ENCODE peak calls at places on chromosomes 6 and 20, in seven cellular contexts. One of them, this sample, is unnamed.

GRCh38 chr20:32506721-32507120 is 78.4 kb downstream of the NOL4L start:
- DNase-seq in stimulated activated naive CD4-positive, alpha-beta T cell treated with Interleukin-2 at 50 U/mL for 16 hours: no peak
- DNase-seq in NCI-H1105: no peak
- DNase-seq in HEK293T: no peak
- DNase-seq in AG20443: no peak
- DNase-seq in stimulated activated CD4-positive, alpha-beta T cell treated with anti-CD3 and anti-CD28 coated beads, Interleukin-1b, Interleukin-23, amount 100 ng/mL, for 48 hours: no peak
- DNase-seq in HepG2: no peak
- DNase-seq in this sample: no peak

GRCh38 chr6:37072526-37072925 is 67.1 kb downstream of the FGD2 start:
- DNase-seq in stimulated activated naive CD4-positive, alpha-beta T cell treated with Interleukin-2 at 50 U/mL for 16 hours: no peak
- DNase-seq in NCI-H1105: no peak
- DNase-seq in HEK293T: no peak
- DNase-seq in AG20443: no peak
- DNase-seq in stimulated activated CD4-positive, alpha-beta T cell treated with anti-CD3 and anti-CD28 coated beads, Interleukin-1b, Interleukin-23, amount 100 ng/mL, for 48 hours: no peak
- DNase-seq in HepG2: no peak
- DNase-seq in this sample: no peak

GRCh38 chr6:145544031-145544430 is 191.3 kb downstream of the EPM2A start:
- DNase-seq in stimulated activated naive CD4-positive, alpha-beta T cell treated with Interleukin-2 at 50 U/mL for 16 hours: no peak
- DNase-seq in NCI-H1105: no peak
- DNase-seq in HEK293T: no peak
- DNase-seq in AG20443: peak; percentile 16
- DNase-seq in stimulated activated CD4-positive, alpha-beta T cell treated with anti-CD3 and anti-CD28 coated beads, Interleukin-1b, Interleukin-23, amount 100 ng/mL, for 48 hours: no peak
- DNase-seq in HepG2: no peak
- DNase-seq in this sample: no peak

GRCh38 chr6:170092826-170093225 is 198.1 kb downstream of the DLL1 start:
- DNase-seq in stimulated activated naive CD4-positive, alpha-beta T cell treated with Interleukin-2 at 50 U/mL for 16 hours: no peak
- DNase-seq in NCI-H1105: no peak
- DNase-seq in HEK293T: no peak
- DNase-seq in AG20443: no peak
- DNase-seq in stimulated activated CD4-positive, alpha-beta T cell treated with anti-CD3 and anti-CD28 coated beads, Interleukin-1b, Interleukin-23, amount 100 ng/mL, for 48 hours: no peak
- DNase-seq in HepG2: no peak
- DNase-seq in this sample: no peak

GRCh38 chr6:66662196-66662595 is 955.2 kb upstream of the EYS start:
- DNase-seq in stimulated activated naive CD4-positive, alpha-beta T cell treated with Interleukin-2 at 50 U/mL for 16 hours: no peak
- DNase-seq in NCI-H1105: peak; percentile 7
- DNase-seq in HEK293T: no peak
- DNase-seq in AG20443: no peak
- DNase-seq in stimulated activated CD4-positive, alpha-beta T cell treated with anti-CD3 and anti-CD28 coated beads, Interleukin-1b, Interleukin-23, amount 100 ng/mL, for 48 hours: no peak
- DNase-seq in HepG2: peak; percentile 10
- DNase-seq in this sample: peak; percentile 25

GRCh38 chr6:44858998-44859397 is 469.1 kb upstream of the RUNX2 start:
- DNase-seq in stimulated activated naive CD4-positive, alpha-beta T cell treated with Interleukin-2 at 50 U/mL for 16 hours: no peak
- DNase-seq in NCI-H1105: no peak
- DNase-seq in HEK293T: no peak
- DNase-seq in AG20443: no peak
- DNase-seq in stimulated activated CD4-positive, alpha-beta T cell treated with anti-CD3 and anti-CD28 coated beads, Interleukin-1b, Interleukin-23, amount 100 ng/mL, for 48 hours: no peak
- DNase-seq in HepG2: no peak
- DNase-seq in this sample: no peak

GRCh38 chr6:155274106-155274505 is 10.3 kb downstream of the CLDN20 start:
- DNase-seq in stimulated activated naive CD4-positive, alpha-beta T cell treated with Interleukin-2 at 50 U/mL for 16 hours: no peak
- DNase-seq in NCI-H1105: no peak
- DNase-seq in HEK293T: no peak
- DNase-seq in AG20443: no peak
- DNase-seq in stimulated activated CD4-positive, alpha-beta T cell treated with anti-CD3 and anti-CD28 coated beads, Interleukin-1b, Interleukin-23, amount 100 ng/mL, for 48 hours: no peak
- DNase-seq in HepG2: no peak
- DNase-seq in this sample: no peak

GRCh38 chr6:33770833-33771341 is 18.0 kb downstream of the LEMD2 start:
- DNase-seq in stimulated activated naive CD4-positive, alpha-beta T cell treated with Interleukin-2 at 50 U/mL for 16 hours: no peak
- DNase-seq in NCI-H1105: no peak
- DNase-seq in HEK293T: no peak
- DNase-seq in AG20443: no peak
- DNase-seq in stimulated activated CD4-positive, alpha-beta T cell treated with anti-CD3 and anti-CD28 coated beads, Interleukin-1b, Interleukin-23, amount 100 ng/mL, for 48 hours: no peak
- DNase-seq in HepG2: no peak
- DNase-seq in this sample: no peak

GRCh38 chr20:62309198-62309944 is 6.6 kb downstream of the ADRM1 start:
- DNase-seq in stimulated activated naive CD4-positive, alpha-beta T cell treated with Interleukin-2 at 50 U/mL for 16 hours: no peak
- DNase-seq in NCI-H1105: no peak
- DNase-seq in HEK293T: no peak
- DNase-seq in AG20443: no peak
- DNase-seq in stimulated activated CD4-positive, alpha-beta T cell treated with anti-CD3 and anti-CD28 coated beads, Interleukin-1b, Interleukin-23, amount 100 ng/mL, for 48 hours: no peak
- DNase-seq in HepG2: no peak
- DNase-seq in this sample: no peak

GRCh38 chr6:43669922-43670622 is 17.5 kb downstream of the MRPS18A start:
- DNase-seq in stimulated activated naive CD4-positive, alpha-beta T cell treated with Interleukin-2 at 50 U/mL for 16 hours: peak; percentile 14
- DNase-seq in NCI-H1105: no peak
- DNase-seq in HEK293T: no peak
- DNase-seq in AG20443: no peak
- DNase-seq in stimulated activated CD4-positive, alpha-beta T cell treated with anti-CD3 and anti-CD28 coated beads, Interleukin-1b, Interleukin-23, amount 100 ng/mL, for 48 hours: peak; percentile 51
- DNase-seq in HepG2: no peak
- DNase-seq in this sample: peak; percentile 51

GRCh38 chr20:60037120-60037499 is 78.9 kb downstream of the CDH26 start:
- DNase-seq in stimulated activated naive CD4-positive, alpha-beta T cell treated with Interleukin-2 at 50 U/mL for 16 hours: no peak
- DNase-seq in NCI-H1105: no peak
- DNase-seq in HEK293T: no peak
- DNase-seq in AG20443: peak; percentile 73
- DNase-seq in stimulated activated CD4-positive, alpha-beta T cell treated with anti-CD3 and anti-CD28 coated beads, Interleukin-1b, Interleukin-23, amount 100 ng/mL, for 48 hours: no peak
- DNase-seq in HepG2: no peak
- DNase-seq in this sample: peak; percentile 33

GRCh38 chr20:62457831-62458230 is 18.0 kb downstream of the GATA5 start:
- DNase-seq in stimulated activated naive CD4-positive, alpha-beta T cell treated with Interleukin-2 at 50 U/mL for 16 hours: no peak
- DNase-seq in NCI-H1105: no peak
- DNase-seq in HEK293T: no peak
- DNase-seq in AG20443: no peak
- DNase-seq in stimulated activated CD4-positive, alpha-beta T cell treated with anti-CD3 and anti-CD28 coated beads, Interleukin-1b, Interleukin-23, amount 100 ng/mL, for 48 hours: no peak
- DNase-seq in HepG2: no peak
- DNase-seq in this sample: no peak

GRCh38 chr6:62528894-62529526 is 243.0 kb upstream of the KHDRBS2 start:
- DNase-seq in stimulated activated naive CD4-positive, alpha-beta T cell treated with Interleukin-2 at 50 U/mL for 16 hours: no peak
- DNase-seq in NCI-H1105: no peak
- DNase-seq in HEK293T: no peak
- DNase-seq in AG20443: no peak
- DNase-seq in stimulated activated CD4-positive, alpha-beta T cell treated with anti-CD3 and anti-CD28 coated beads, Interleukin-1b, Interleukin-23, amount 100 ng/mL, for 48 hours: no peak
- DNase-seq in HepG2: no peak
- DNase-seq in this sample: no peak

GRCh38 chr6:75012018-75012417 is 193.8 kb downstream of the COL12A1 start:
- DNase-seq in stimulated activated naive CD4-positive, alpha-beta T cell treated with Interleukin-2 at 50 U/mL for 16 hours: no peak
- DNase-seq in NCI-H1105: no peak
- DNase-seq in HEK293T: no peak
- DNase-seq in AG20443: peak; percentile 24
- DNase-seq in stimulated activated CD4-positive, alpha-beta T cell treated with anti-CD3 and anti-CD28 coated beads, Interleukin-1b, Interleukin-23, amount 100 ng/mL, for 48 hours: no peak
- DNase-seq in HepG2: no peak
- DNase-seq in this sample: no peak

GRCh38 chr20:32089637-32090330 is 19.7 kb upstream of the TM9SF4 start:
- DNase-seq in stimulated activated naive CD4-positive, alpha-beta T cell treated with Interleukin-2 at 50 U/mL for 16 hours: no peak
- DNase-seq in NCI-H1105: no peak
- DNase-seq in HEK293T: no peak
- DNase-seq in AG20443: no peak
- DNase-seq in stimulated activated CD4-positive, alpha-beta T cell treated with anti-CD3 and anti-CD28 coated beads, Interleukin-1b, Interleukin-23, amount 100 ng/mL, for 48 hours: no peak
- DNase-seq in HepG2: no peak
- DNase-seq in this sample: peak; percentile 57

GRCh38 chr6:113920663-113921267 is 50.2 kb downstream of the HDAC2 start:
- DNase-seq in stimulated activated naive CD4-positive, alpha-beta T cell treated with Interleukin-2 at 50 U/mL for 16 hours: no peak
- DNase-seq in NCI-H1105: no peak
- DNase-seq in HEK293T: no peak
- DNase-seq in AG20443: no peak
- DNase-seq in stimulated activated CD4-positive, alpha-beta T cell treated with anti-CD3 and anti-CD28 coated beads, Interleukin-1b, Interleukin-23, amount 100 ng/mL, for 48 hours: no peak
- DNase-seq in HepG2: peak; percentile 6
- DNase-seq in this sample: no peak

GRCh38 chr6:113837170-113837569 is 20.0 kb upstream of the MARCKS start:
- DNase-seq in stimulated activated naive CD4-positive, alpha-beta T cell treated with Interleukin-2 at 50 U/mL for 16 hours: no peak
- DNase-seq in NCI-H1105: no peak
- DNase-seq in HEK293T: no peak
- DNase-seq in AG20443: no peak
- DNase-seq in stimulated activated CD4-positive, alpha-beta T cell treated with anti-CD3 and anti-CD28 coated beads, Interleukin-1b, Interleukin-23, amount 100 ng/mL, for 48 hours: no peak
- DNase-seq in HepG2: no peak
- DNase-seq in this sample: no peak

GRCh38 chr6:154466971-154467679 is 43.4 kb downstream of the CNKSR3 start:
- DNase-seq in stimulated activated naive CD4-positive, alpha-beta T cell treated with Interleukin-2 at 50 U/mL for 16 hours: no peak
- DNase-seq in NCI-H1105: no peak
- DNase-seq in HEK293T: no peak
- DNase-seq in AG20443: no peak
- DNase-seq in stimulated activated CD4-positive, alpha-beta T cell treated with anti-CD3 and anti-CD28 coated beads, Interleukin-1b, Interleukin-23, amount 100 ng/mL, for 48 hours: no peak
- DNase-seq in HepG2: no peak
- DNase-seq in this sample: no peak

GRCh38 chr6:162940426-162940825 is 212.7 kb downstream of the PACRG start:
- DNase-seq in stimulated activated naive CD4-positive, alpha-beta T cell treated with Interleukin-2 at 50 U/mL for 16 hours: no peak
- DNase-seq in NCI-H1105: no peak
- DNase-seq in HEK293T: no peak
- DNase-seq in AG20443: peak; percentile 55
- DNase-seq in stimulated activated CD4-positive, alpha-beta T cell treated with anti-CD3 and anti-CD28 coated beads, Interleukin-1b, Interleukin-23, amount 100 ng/mL, for 48 hours: no peak
- DNase-seq in HepG2: no peak
- DNase-seq in this sample: no peak

GRCh38 chr20:62133864-62134263 is 9.3 kb downstream of the PSMA7 start:
- DNase-seq in stimulated activated naive CD4-positive, alpha-beta T cell treated with Interleukin-2 at 50 U/mL for 16 hours: no peak
- DNase-seq in NCI-H1105: no peak
- DNase-seq in HEK293T: peak; percentile 28
- DNase-seq in AG20443: no peak
- DNase-seq in stimulated activated CD4-positive, alpha-beta T cell treated with anti-CD3 and anti-CD28 coated beads, Interleukin-1b, Interleukin-23, amount 100 ng/mL, for 48 hours: no peak
- DNase-seq in HepG2: no peak
- DNase-seq in this sample: peak; percentile 55

GRCh38 chr6:35059606-35060355 is 81.4 kb downstream of the TCP11 start:
- DNase-seq in stimulated activated naive CD4-positive, alpha-beta T cell treated with Interleukin-2 at 50 U/mL for 16 hours: no peak
- DNase-seq in NCI-H1105: no peak
- DNase-seq in HEK293T: no peak
- DNase-seq in AG20443: no peak
- DNase-seq in stimulated activated CD4-positive, alpha-beta T cell treated with anti-CD3 and anti-CD28 coated beads, Interleukin-1b, Interleukin-23, amount 100 ng/mL, for 48 hours: no peak
- DNase-seq in HepG2: no peak
- DNase-seq in this sample: no peak

GRCh38 chr20:15155848-15156401 is 818.5 kb upstream of the FLRT3 start:
- DNase-seq in stimulated activated naive CD4-positive, alpha-beta T cell treated with Interleukin-2 at 50 U/mL for 16 hours: no peak
- DNase-seq in NCI-H1105: no peak
- DNase-seq in HEK293T: no peak
- DNase-seq in AG20443: no peak
- DNase-seq in stimulated activated CD4-positive, alpha-beta T cell treated with anti-CD3 and anti-CD28 coated beads, Interleukin-1b, Interleukin-23, amount 100 ng/mL, for 48 hours: no peak
- DNase-seq in HepG2: no peak
- DNase-seq in this sample: no peak

GRCh38 chr20:3238616-3239025 is 369 bp downstream of the SLC4A11 start:
- DNase-seq in stimulated activated naive CD4-positive, alpha-beta T cell treated with Interleukin-2 at 50 U/mL for 16 hours: peak; percentile 24
- DNase-seq in NCI-H1105: no peak
- DNase-seq in HEK293T: peak; percentile 51
- DNase-seq in AG20443: peak; percentile 76
- DNase-seq in stimulated activated CD4-positive, alpha-beta T cell treated with anti-CD3 and anti-CD28 coated beads, Interleukin-1b, Interleukin-23, amount 100 ng/mL, for 48 hours: peak; percentile 46
- DNase-seq in HepG2: no peak
- DNase-seq in this sample: peak; percentile 79

GRCh38 chr6:43812850-43813584 is 43.0 kb downstream of the VEGFA start:
- DNase-seq in stimulated activated naive CD4-positive, alpha-beta T cell treated with Interleukin-2 at 50 U/mL for 16 hours: no peak
- DNase-seq in NCI-H1105: no peak
- DNase-seq in HEK293T: no peak
- DNase-seq in AG20443: no peak
- DNase-seq in stimulated activated CD4-positive, alpha-beta T cell treated with anti-CD3 and anti-CD28 coated beads, Interleukin-1b, Interleukin-23, amount 100 ng/mL, for 48 hours: no peak
- DNase-seq in HepG2: no peak
- DNase-seq in this sample: no peak

GRCh38 chr6:169172435-169172834 is 81.2 kb downstream of the THBS2 start:
- DNase-seq in stimulated activated naive CD4-positive, alpha-beta T cell treated with Interleukin-2 at 50 U/mL for 16 hours: no peak
- DNase-seq in NCI-H1105: no peak
- DNase-seq in HEK293T: no peak
- DNase-seq in AG20443: peak; percentile 88
- DNase-seq in stimulated activated CD4-positive, alpha-beta T cell treated with anti-CD3 and anti-CD28 coated beads, Interleukin-1b, Interleukin-23, amount 100 ng/mL, for 48 hours: no peak
- DNase-seq in HepG2: no peak
- DNase-seq in this sample: no peak

GRCh38 chr20:41185013-41185757 is 47.8 kb downstream of the PLCG1 start:
- DNase-seq in stimulated activated naive CD4-positive, alpha-beta T cell treated with Interleukin-2 at 50 U/mL for 16 hours: no peak
- DNase-seq in NCI-H1105: no peak
- DNase-seq in HEK293T: no peak
- DNase-seq in AG20443: no peak
- DNase-seq in stimulated activated CD4-positive, alpha-beta T cell treated with anti-CD3 and anti-CD28 coated beads, Interleukin-1b, Interleukin-23, amount 100 ng/mL, for 48 hours: no peak
- DNase-seq in HepG2: no peak
- DNase-seq in this sample: no peak

GRCh38 chr6:153949606-153950005 is 89.4 kb upstream of the OPRM1 start:
- DNase-seq in stimulated activated naive CD4-positive, alpha-beta T cell treated with Interleukin-2 at 50 U/mL for 16 hours: no peak
- DNase-seq in NCI-H1105: no peak
- DNase-seq in HEK293T: no peak
- DNase-seq in AG20443: no peak
- DNase-seq in stimulated activated CD4-positive, alpha-beta T cell treated with anti-CD3 and anti-CD28 coated beads, Interleukin-1b, Interleukin-23, amount 100 ng/mL, for 48 hours: no peak
- DNase-seq in HepG2: no peak
- DNase-seq in this sample: no peak

GRCh38 chr20:3811421-3812258 is 8.7 kb upstream of the AP5S1 start:
- DNase-seq in stimulated activated naive CD4-positive, alpha-beta T cell treated with Interleukin-2 at 50 U/mL for 16 hours: peak; percentile 94
- DNase-seq in NCI-H1105: peak; percentile 94
- DNase-seq in HEK293T: peak; percentile 49
- DNase-seq in AG20443: peak; percentile 96
- DNase-seq in stimulated activated CD4-positive, alpha-beta T cell treated with anti-CD3 and anti-CD28 coated beads, Interleukin-1b, Interleukin-23, amount 100 ng/mL, for 48 hours: peak; percentile 95
- DNase-seq in HepG2: peak; percentile 90
- DNase-seq in this sample: peak; percentile 63

GRCh38 chr6:79038061-79038460 is 40.0 kb downstream of the PHIP start:
- DNase-seq in stimulated activated naive CD4-positive, alpha-beta T cell treated with Interleukin-2 at 50 U/mL for 16 hours: no peak
- DNase-seq in NCI-H1105: no peak
- DNase-seq in HEK293T: no peak
- DNase-seq in AG20443: no peak
- DNase-seq in stimulated activated CD4-positive, alpha-beta T cell treated with anti-CD3 and anti-CD28 coated beads, Interleukin-1b, Interleukin-23, amount 100 ng/mL, for 48 hours: no peak
- DNase-seq in HepG2: peak; percentile 27
- DNase-seq in this sample: no peak

GRCh38 chr6:113420290-113420689 is 436.9 kb upstream of the MARCKS start:
- DNase-seq in stimulated activated naive CD4-positive, alpha-beta T cell treated with Interleukin-2 at 50 U/mL for 16 hours: no peak
- DNase-seq in NCI-H1105: no peak
- DNase-seq in HEK293T: no peak
- DNase-seq in AG20443: no peak
- DNase-seq in stimulated activated CD4-positive, alpha-beta T cell treated with anti-CD3 and anti-CD28 coated beads, Interleukin-1b, Interleukin-23, amount 100 ng/mL, for 48 hours: no peak
- DNase-seq in HepG2: no peak
- DNase-seq in this sample: no peak

GRCh38 chr6:12490376-12490903 is 200.3 kb downstream of the EDN1 start:
- DNase-seq in stimulated activated naive CD4-positive, alpha-beta T cell treated with Interleukin-2 at 50 U/mL for 16 hours: no peak
- DNase-seq in NCI-H1105: no peak
- DNase-seq in HEK293T: no peak
- DNase-seq in AG20443: no peak
- DNase-seq in stimulated activated CD4-positive, alpha-beta T cell treated with anti-CD3 and anti-CD28 coated beads, Interleukin-1b, Interleukin-23, amount 100 ng/mL, for 48 hours: no peak
- DNase-seq in HepG2: no peak
- DNase-seq in this sample: no peak

GRCh38 chr20:4791121-4791520 is 69.4 kb downstream of the PRND start:
- DNase-seq in stimulated activated naive CD4-positive, alpha-beta T cell treated with Interleukin-2 at 50 U/mL for 16 hours: no peak
- DNase-seq in NCI-H1105: no peak
- DNase-seq in HEK293T: no peak
- DNase-seq in AG20443: no peak
- DNase-seq in stimulated activated CD4-positive, alpha-beta T cell treated with anti-CD3 and anti-CD28 coated beads, Interleukin-1b, Interleukin-23, amount 100 ng/mL, for 48 hours: no peak
- DNase-seq in HepG2: no peak
- DNase-seq in this sample: no peak